ENCODE peak calls at places on chromosome 19, in five cellular contexts. B is GM23338, K is endothelial cell, D is NCI-H146, M is NCI-H2171 treated with DMSO at 0.1 percent for 48 hours. F is an unnamed sample.

GRCh38 chr19:55406869-55407624 is 541 bp downstream of the UBE2S start:
- DNase-seq in B (no peak), K (peak; percentile 22), D (peak; percentile 56), M (no peak), F (no peak)

GRCh38 chr19:49475995-49476880 is 2.2 kb downstream of the FLT3LG start:
- DNase-seq in B (peak; percentile 98), K (peak; percentile 88), D (peak; percentile 69), M (no peak), F (no peak)

GRCh38 chr19:43739836-43740235 is 14.9 kb downstream of the SMG9 start:
- DNase-seq in B (no peak), K (no peak), D (no peak), M (no peak), F (no peak)

GRCh38 chr19:37905936-37906867 is at the start of gene WDR87:
- DNase-seq in B (peak; percentile 94), K (peak; percentile 74), D (peak; percentile 94), M (peak; percentile 93), F (no peak)

GRCh38 chr19:46492841-46493235 is 2.8 kb downstream of the PNMA8B start:
- DNase-seq in B (peak; percentile 55), K (no peak), D (no peak), M (no peak), F (no peak)

GRCh38 chr19:44943801-44944249 is 1.8 kb downstream of the APOC4 start:
- DNase-seq in B (no peak), K (no peak), D (no peak), M (no peak), F (no peak)

GRCh38 chr19:15680478-15680877 is 7.6 kb downstream of the CYP4F12 start:
- DNase-seq in B (no peak), K (no peak), D (no peak), M (no peak), F (no peak)

GRCh38 chr19:46821512-46822359 is 28.9 kb downstream of the AP2S1 start:
- DNase-seq in B (no peak), K (no peak), D (peak; percentile 69), M (no peak), F (peak; percentile 73)

GRCh38 chr19:47725759-47726401 is 12.7 kb downstream of the EHD2 start:
- DNase-seq in B (peak; percentile 54), K (no peak), D (no peak), M (no peak), F (no peak)

GRCh38 chr19:53101518-53101917 is 1.7 kb downstream of the ZNF160 start:
- DNase-seq in B (peak; percentile 21), K (no peak), D (no peak), M (no peak), F (peak; percentile 12)

GRCh38 chr19:29836409-29836825 is 24.6 kb downstream of the CCNE1 start:
- DNase-seq in B (no peak), K (no peak), D (no peak), M (no peak), F (no peak)

GRCh38 chr19:1785310-1785709 is 26.8 kb downstream of the ATP8B3 start:
- DNase-seq in B (no peak), K (no peak), D (no peak), M (no peak), F (no peak)

GRCh38 chr19:3586124-3586626 is 897 bp downstream of the GIPC3 start:
- DNase-seq in B (peak; percentile 87), K (peak; percentile 61), D (peak; percentile 6), M (no peak), F (no peak)

GRCh38 chr19:49343127-49343526 is 7.9 kb downstream of the CD37 start:
- DNase-seq in B (no peak), K (no peak), D (no peak), M (no peak), F (no peak)

GRCh38 chr19:10305139-10305806 is 4.3 kb downstream of the ZGLP1 start:
- DNase-seq in B (no peak), K (no peak), D (no peak), M (peak; percentile 33), F (no peak)